ENCODE peak calls at places on chromosomes 2 and 18, in four cellular contexts. One of them, this sample, is unnamed.

GRCh38 chr18:53322163-53322562 is 902.3 kb downstream of the MBD2 start:
- DNase-seq in astrocyte of the cerebellum: no peak
- DNase-seq in CD8-positive, alpha-beta memory T cell: no peak
- DNase-seq in lower lobe of right lung: no peak
- DNase-seq in this sample: no peak

GRCh38 chr2:133459590-133459989 is 108.7 kb downstream of the NCKAP5 start:
- DNase-seq in astrocyte of the cerebellum: no peak
- DNase-seq in CD8-positive, alpha-beta memory T cell: no peak
- DNase-seq in lower lobe of right lung: no peak
- DNase-seq in this sample: no peak

GRCh38 chr2:121279476-121279875 is 5.5 kb downstream of the TFCP2L1 start:
- DNase-seq in astrocyte of the cerebellum: no peak
- DNase-seq in CD8-positive, alpha-beta memory T cell: no peak
- DNase-seq in lower lobe of right lung: no peak
- DNase-seq in this sample: no peak

GRCh38 chr2:9780368-9781130 is 62.7 kb upstream of the TAF1B start:
- DNase-seq in CD8-positive, alpha-beta memory T cell: peak
- DNase-seq in astrocyte of the cerebellum: no peak
- DNase-seq in lower lobe of right lung: peak
- DNase-seq in this sample: no peak

GRCh38 chr2:29113891-29114321 is 1.3 kb upstream of the CLIP4 start:
- DNase-seq in lower lobe of right lung: peak
- DNase-seq in CD8-positive, alpha-beta memory T cell: no peak
- DNase-seq in astrocyte of the cerebellum: no peak
- DNase-seq in this sample: no peak

GRCh38 chr2:160278889-160279196 is 78.8 kb upstream of the ITGB6 start:
- DNase-seq in astrocyte of the cerebellum: no peak
- DNase-seq in CD8-positive, alpha-beta memory T cell: no peak
- DNase-seq in lower lobe of right lung: no peak
- DNase-seq in this sample: no peak

GRCh38 chr18:76461692-76462325 is 33.2 kb downstream of the ZNF516 start:
- DNase-seq in lower lobe of right lung: no peak
- DNase-seq in CD8-positive, alpha-beta memory T cell: no peak
- DNase-seq in astrocyte of the cerebellum: no peak
- DNase-seq in this sample: no peak

GRCh38 chr2:33796511-33796910 is 197.4 kb upstream of the FAM98A start:
- DNase-seq in astrocyte of the cerebellum: no peak
- DNase-seq in CD8-positive, alpha-beta memory T cell: no peak
- DNase-seq in lower lobe of right lung: no peak
- DNase-seq in this sample: no peak

GRCh38 chr2:69278366-69278765 is 108.7 kb downstream of the GFPT1 start:
- DNase-seq in CD8-positive, alpha-beta memory T cell: no peak
- DNase-seq in astrocyte of the cerebellum: no peak
- DNase-seq in lower lobe of right lung: no peak
- DNase-seq in this sample: no peak

GRCh38 chr18:49335677-49336076 is 124.8 kb downstream of the DYM start:
- DNase-seq in lower lobe of right lung: no peak
- DNase-seq in CD8-positive, alpha-beta memory T cell: no peak
- DNase-seq in astrocyte of the cerebellum: no peak
- DNase-seq in this sample: no peak

GRCh38 chr2:38432827-38433606 is 55.9 kb upstream of the ATL2 start:
- DNase-seq in astrocyte of the cerebellum: no peak
- DNase-seq in lower lobe of right lung: no peak
- DNase-seq in CD8-positive, alpha-beta memory T cell: no peak
- DNase-seq in this sample: no peak

GRCh38 chr18:7809455-7809854 is 242.3 kb downstream of the PTPRM start:
- DNase-seq in CD8-positive, alpha-beta memory T cell: no peak
- DNase-seq in lower lobe of right lung: no peak
- DNase-seq in astrocyte of the cerebellum: no peak
- DNase-seq in this sample: no peak

GRCh38 chr18:36446059-36446458 is 148.5 kb downstream of the FHOD3 start:
- DNase-seq in CD8-positive, alpha-beta memory T cell: no peak
- DNase-seq in astrocyte of the cerebellum: no peak
- DNase-seq in lower lobe of right lung: no peak
- DNase-seq in this sample: no peak

GRCh38 chr18:36451454-36452251 is 154.1 kb downstream of the FHOD3 start:
- DNase-seq in astrocyte of the cerebellum: no peak
- DNase-seq in lower lobe of right lung: no peak
- DNase-seq in CD8-positive, alpha-beta memory T cell: no peak
- DNase-seq in this sample: no peak

GRCh38 chr18:36448384-36449290 is 151.1 kb downstream of the FHOD3 start:
- DNase-seq in CD8-positive, alpha-beta memory T cell: no peak
- DNase-seq in lower lobe of right lung: no peak
- DNase-seq in astrocyte of the cerebellum: no peak
- DNase-seq in this sample: no peak

GRCh38 chr18:36450264-36450663 is 152.8 kb downstream of the FHOD3 start:
- DNase-seq in astrocyte of the cerebellum: no peak
- DNase-seq in CD8-positive, alpha-beta memory T cell: no peak
- DNase-seq in lower lobe of right lung: no peak
- DNase-seq in this sample: no peak

DNA sequence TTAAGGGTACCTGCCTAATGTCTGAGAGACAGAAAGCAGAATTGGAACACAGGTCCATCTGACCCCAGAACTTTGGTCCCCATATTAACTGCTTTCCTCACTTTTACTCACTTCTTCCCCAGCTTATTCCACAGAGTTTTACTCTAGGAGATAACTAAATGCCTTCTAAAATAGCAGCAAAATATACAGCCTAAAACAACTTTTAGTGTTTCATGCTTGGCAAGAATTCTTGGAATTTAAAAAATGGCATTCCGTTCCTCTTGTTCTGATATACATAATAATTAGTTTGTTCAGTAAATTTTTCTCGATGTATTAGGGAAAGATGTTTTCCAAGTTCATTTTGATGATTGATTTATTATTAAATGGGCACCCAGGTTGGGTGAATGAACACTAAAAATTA is 151.9 kb downstream of the FHOD3 start:
- DNase-seq in CD8-positive, alpha-beta memory T cell: no peak
- DNase-seq in lower lobe of right lung: no peak
- DNase-seq in astrocyte of the cerebellum: no peak
- DNase-seq in this sample: no peak
- H3K4me3 ChIP-seq in CD8-positive, alpha-beta memory T cell: no peak
- H3K4me3 ChIP-seq in lower lobe of right lung: no peak
- H3K4me3 ChIP-seq in astrocyte of the cerebellum: no peak
- H3K4me3 ChIP-seq in this sample: no peak

DNA sequence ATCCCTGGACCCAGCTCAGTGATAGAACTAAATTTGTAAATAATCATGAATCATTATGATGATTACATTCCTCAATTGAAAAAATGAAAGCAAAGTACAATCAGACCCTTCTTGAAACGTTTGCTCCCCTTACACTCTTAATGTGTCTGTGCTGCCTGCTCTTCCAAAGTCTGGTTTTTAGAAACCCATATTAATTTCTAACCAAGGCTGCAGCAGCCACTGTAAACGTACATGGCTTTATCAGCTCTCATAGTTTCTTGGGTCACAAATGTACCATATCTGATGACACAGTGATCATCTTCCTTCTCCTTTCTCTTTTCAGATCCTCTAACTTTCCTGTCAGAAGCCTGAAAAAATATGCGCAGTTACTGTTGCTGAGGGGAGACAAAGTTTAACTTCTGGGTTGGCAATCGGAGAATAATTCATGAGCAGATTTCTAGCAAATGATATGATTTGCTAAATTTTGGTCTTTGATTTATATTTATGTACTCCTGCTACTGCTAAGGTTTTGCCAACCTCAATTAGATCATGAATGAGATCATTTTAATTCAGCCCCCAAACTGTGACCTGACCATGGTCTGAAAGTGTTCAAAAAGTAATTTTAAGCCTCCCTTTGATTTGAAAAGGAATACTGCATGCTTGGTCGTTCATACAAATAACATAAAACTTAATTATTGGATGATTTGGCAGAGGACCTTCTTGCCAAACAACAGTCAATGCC is 12.3 kb downstream of the ZEB2 start:
- DNase-seq in lower lobe of right lung: no peak
- DNase-seq in astrocyte of the cerebellum: no peak
- DNase-seq in CD8-positive, alpha-beta memory T cell: no peak
- DNase-seq in this sample: no peak
- H3K4me3 ChIP-seq in lower lobe of right lung: peak
- H3K4me3 ChIP-seq in astrocyte of the cerebellum: no peak
- H3K4me3 ChIP-seq in CD8-positive, alpha-beta memory T cell: no peak
- H3K4me3 ChIP-seq in this sample: peak

GRCh38 chr2:132009874-132010521 is 151.8 kb downstream of the ANKRD30BL start:
- DNase-seq in CD8-positive, alpha-beta memory T cell: no peak
- DNase-seq in lower lobe of right lung: peak
- DNase-seq in astrocyte of the cerebellum: no peak
- DNase-seq in this sample: peak
- H3K4me3 ChIP-seq in CD8-positive, alpha-beta memory T cell: no peak
- H3K4me3 ChIP-seq in lower lobe of right lung: peak
- H3K4me3 ChIP-seq in astrocyte of the cerebellum: peak
- H3K4me3 ChIP-seq in this sample: no peak

GRCh38 chr2:167943368-167943767 is 304.0 kb downstream of the STK39 start:
- DNase-seq in lower lobe of right lung: no peak
- DNase-seq in CD8-positive, alpha-beta memory T cell: no peak
- DNase-seq in astrocyte of the cerebellum: no peak
- DNase-seq in this sample: no peak

GRCh38 chr2:167943877-167944276 is 303.5 kb downstream of the STK39 start:
- DNase-seq in CD8-positive, alpha-beta memory T cell: no peak
- DNase-seq in astrocyte of the cerebellum: no peak
- DNase-seq in lower lobe of right lung: no peak
- DNase-seq in this sample: no peak

GRCh38 chr2:167940745-167941507 is 306.5 kb downstream of the STK39 start:
- DNase-seq in astrocyte of the cerebellum: no peak
- DNase-seq in lower lobe of right lung: no peak
- DNase-seq in CD8-positive, alpha-beta memory T cell: no peak
- DNase-seq in this sample: no peak

GRCh38 chr2:167941604-167942003 is 305.8 kb downstream of the STK39 start:
- DNase-seq in CD8-positive, alpha-beta memory T cell: no peak
- DNase-seq in astrocyte of the cerebellum: no peak
- DNase-seq in lower lobe of right lung: no peak
- DNase-seq in this sample: no peak

GRCh38 chr2:167942495-167943081 is 304.8 kb downstream of the STK39 start:
- DNase-seq in CD8-positive, alpha-beta memory T cell: no peak
- DNase-seq in astrocyte of the cerebellum: no peak
- DNase-seq in lower lobe of right lung: no peak
- DNase-seq in this sample: no peak
- H3K4me3 ChIP-seq in CD8-positive, alpha-beta memory T cell: no peak
- H3K4me3 ChIP-seq in astrocyte of the cerebellum: no peak
- H3K4me3 ChIP-seq in lower lobe of right lung: no peak
- H3K4me3 ChIP-seq in this sample: no peak

GRCh38 chr2:174878537-174879147 is 114.4 kb upstream of the CHRNA1 start:
- DNase-seq in CD8-positive, alpha-beta memory T cell: no peak
- DNase-seq in astrocyte of the cerebellum: peak
- DNase-seq in lower lobe of right lung: no peak
- DNase-seq in this sample: no peak
- H3K4me3 ChIP-seq in CD8-positive, alpha-beta memory T cell: no peak
- H3K4me3 ChIP-seq in astrocyte of the cerebellum: peak
- H3K4me3 ChIP-seq in lower lobe of right lung: peak
- H3K4me3 ChIP-seq in this sample: peak

DNA sequence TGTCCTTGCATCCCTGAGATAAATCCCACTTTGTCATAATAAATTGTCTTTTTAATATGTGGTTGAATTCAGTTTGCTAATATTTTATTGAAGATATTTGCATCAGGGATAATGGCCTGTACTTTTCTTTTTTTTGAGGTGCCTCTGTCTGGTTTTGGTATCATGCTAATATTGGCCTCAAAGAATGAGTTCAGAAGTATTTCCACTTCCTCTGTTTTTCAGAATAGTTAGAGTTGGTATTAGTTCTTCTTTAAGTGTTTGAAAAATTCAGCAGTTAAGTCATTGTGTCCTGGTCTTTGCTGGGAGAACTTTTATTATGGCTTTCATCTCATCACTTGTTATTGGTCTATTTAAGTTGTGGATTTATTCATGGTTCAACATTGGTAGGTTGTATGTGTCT is 464.1 kb upstream of the CRIM1 start:
- DNase-seq in astrocyte of the cerebellum: no peak
- DNase-seq in lower lobe of right lung: no peak
- DNase-seq in CD8-positive, alpha-beta memory T cell: no peak
- DNase-seq in this sample: no peak
- H3K4me3 ChIP-seq in astrocyte of the cerebellum: no peak
- H3K4me3 ChIP-seq in lower lobe of right lung: no peak
- H3K4me3 ChIP-seq in CD8-positive, alpha-beta memory T cell: no peak
- H3K4me3 ChIP-seq in this sample: no peak

This sample was measured in aorta.